ENCODE peak calls at places on chromosomes 3 and 15, in seven cellular contexts. A, O, I, H, V, T and C are unnamed samples. For H3K4me1, the result is how much of the 10 kb centered on the place peaks cover.

GRCh38 chr15:71780349-71780976 is 29.9 kb upstream of the NR2E3 start:
- DNase-seq in A (peak), O (no peak), I (no peak), H (peak), V (no peak), T (peak), C (no peak)

GRCh38 chr3:146814601-146815315 is 209.6 kb upstream of the PLSCR5 start:
- DNase-seq in A (peak), O (no peak), I (no peak), H (no peak), V (no peak), T (no peak), C (no peak)

GRCh38 chr3:180704532-180704931 is 25.2 kb upstream of the CCDC39 start:
- DNase-seq in A (no peak), O (no peak), I (no peak), H (no peak), V (no peak), T (no peak), C (no peak)

GRCh38 chr3:14127106-14127505 is 2.3 kb downstream of the TMEM43 start:
- DNase-seq in A (no peak), O (no peak), I (no peak), H (peak), V (no peak), T (no peak), C (no peak)

GRCh38 chr15:80026754-80027153 is 32.7 kb upstream of the ZFAND6 start:
- DNase-seq in A (no peak), O (no peak), I (no peak), H (no peak), V (no peak), T (no peak), C (no peak)

GRCh38 chr3:4462641-4463040 is 4.4 kb downstream of the SUMF1 start:
- DNase-seq in A (no peak), O (no peak), I (no peak), H (no peak), V (no peak), T (no peak), C (no peak)

GRCh38 chr3:25427155-25428002 is 684 bp upstream of the RARB start:
- DNase-seq in A (no peak), O (no peak), I (no peak), H (no peak), V (no peak), T (no peak), C (no peak)

GRCh38 chr15:43518073-43518761 is 809 bp downstream of the MAP1A start:
- DNase-seq in A (peak), O (peak), I (no peak), H (no peak), V (no peak), T (peak), C (no peak)

GRCh38 chr15:98667521-98668179 is 19.3 kb downstream of the IGF1R start:
- DNase-seq in A (no peak), O (peak), I (no peak), H (peak), V (no peak), T (peak), C (no peak)

GRCh38 chr3:99505200-99505599 is 133.2 kb upstream of the COL8A1 start:
- DNase-seq in A (no peak), O (no peak), I (no peak), H (no peak), V (no peak), T (no peak), C (no peak)

GRCh38 chr3:124351430-124352142 is 359.7 kb upstream of the ROPN1 start:
- DNase-seq in A (peak), O (peak), I (peak), H (peak), V (no peak), T (peak), C (no peak)

GRCh38 chr3:140859592-140860336 is 81.9 kb upstream of the SLC25A36 start:
- DNase-seq in A (no peak), O (no peak), I (no peak), H (no peak), V (no peak), T (no peak), C (no peak)

GRCh38 chr3:48405971-48406370 is 23.9 kb downstream of the PLXNB1 start:
- DNase-seq in A (no peak), O (no peak), I (no peak), H (no peak), V (no peak), T (no peak), C (no peak)

GRCh38 chr3:69684309-69684981 is 54.8 kb upstream of the MITF start:
- DNase-seq in A (no peak), O (no peak), I (no peak), H (no peak), V (no peak), T (no peak), C (no peak)

GRCh38 chr3:187698499-187699399 is 3.6 kb downstream of the RTP2 start:
- DNase-seq in A (no peak), O (no peak), I (no peak), H (no peak), V (no peak), T (no peak), C (no peak)

GRCh38 chr3:45979378-45979777 is 16.2 kb downstream of the FYCO1 start:
- DNase-seq in A (no peak), O (no peak), I (no peak), H (no peak), V (no peak), T (no peak), C (no peak)

GRCh38 chr3:24704496-24704895 is 209.8 kb upstream of the THRB start:
- DNase-seq in A (no peak), O (no peak), I (no peak), H (no peak), V (no peak), T (no peak), C (no peak)

GRCh38 chr15:47186071-47186470 is 531.2 kb upstream of the SEMA6D start:
- DNase-seq in A (no peak), O (no peak), I (no peak), H (no peak), V (no peak), T (no peak), C (no peak)

GRCh38 chr3:13262493-13263211 is 157.5 kb downstream of the NUP210 start:
- DNase-seq in A (no peak), O (no peak), I (no peak), H (no peak), V (no peak), T (peak), C (no peak)

GRCh38 chr3:52892625-52893311 is 4.6 kb downstream of the STIMATE start:
- DNase-seq in A (no peak), O (no peak), I (peak), H (no peak), V (no peak), T (no peak), C (no peak)

GRCh38 chr3:150094150-150094932 is 123.6 kb upstream of the PFN2 start:
- DNase-seq in A (peak), O (no peak), I (no peak), H (no peak), V (no peak), T (no peak), C (no peak)

GRCh38 chr15:55685292-55685691 is 57.7 kb downstream of the PRTG start:
- DNase-seq in A (peak), O (no peak), I (no peak), H (no peak), V (no peak), T (no peak), C (no peak)

GRCh38 chr3:55662683-55663082 is 175.6 kb upstream of the WNT5A start:
- DNase-seq in A (peak), O (no peak), I (no peak), H (no peak), V (no peak), T (no peak), C (no peak)

GRCh38 chr15:70286110-70286806 is 188.5 kb upstream of the TLE3 start:
- DNase-seq in A (no peak), O (no peak), I (peak), H (no peak), V (no peak), T (peak), C (no peak)

GRCh38 chr15:84791763-84792162 is 25.4 kb upstream of the ALPK3 start:
- DNase-seq in A (peak), O (no peak), I (no peak), H (no peak), V (no peak), T (no peak), C (no peak)

GRCh38 chr3:4524423-4524769 is 31.2 kb downstream of the ITPR1 start:
- DNase-seq in A (peak), O (no peak), I (no peak), H (no peak), V (no peak), T (no peak), C (no peak)

DNA sequence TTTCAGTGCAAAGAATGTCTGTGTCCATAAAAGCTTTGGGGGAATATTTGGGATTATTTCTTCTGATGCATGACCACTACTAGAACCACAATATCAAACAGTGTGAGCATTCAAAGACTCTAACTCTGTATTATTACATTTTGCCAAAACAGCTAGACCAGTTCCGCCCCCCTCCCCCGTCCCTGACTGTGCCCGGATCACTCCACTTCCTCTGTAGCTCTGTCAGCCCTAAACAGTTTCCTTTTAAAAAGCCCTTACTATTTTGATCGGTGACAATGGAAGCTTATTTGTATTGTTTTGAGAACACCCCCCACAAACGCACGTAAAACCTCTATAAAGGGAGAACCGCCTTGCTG is 36.6 kb upstream of the EPHB3 start:
- DNase-seq in A (no peak), O (no peak), I (no peak), H (no peak), V (no peak), T (no peak), C (no peak)
- H3K27ac ChIP-seq in A (no peak), O (peak), I (no peak), H (no peak), V (peak), T (no peak), C (peak)

GRCh38 chr3:120682095-120682681 is at the start of gene HGD:
- DNase-seq in A (peak), O (no peak), I (peak), H (no peak), V (no peak), T (peak), C (no peak)
- TF ChIP-seq POLR2A in A (no peak), O (no peak), I (peak), H (no peak), V (no peak), T (no peak), C (no peak)

GRCh38 chr15:89852342-89853005 is 37.8 kb upstream of the ANPEP start:
- DNase-seq in A (no peak), O (no peak), I (no peak), H (no peak), V (no peak), T (no peak), C (no peak)

GRCh38 chr15:89847101-89847500 is 32.4 kb upstream of the ANPEP start:
- DNase-seq in A (no peak), O (no peak), I (no peak), H (no peak), V (no peak), T (peak), C (no peak)

GRCh38 chr15:89855948-89856347 is 37.8 kb downstream of the AP3S2 start:
- DNase-seq in A (no peak), O (no peak), I (no peak), H (no peak), V (no peak), T (no peak), C (no peak)

GRCh38 chr15:89857673-89858072 is 36.1 kb downstream of the AP3S2 start:
- DNase-seq in A (no peak), O (no peak), I (peak), H (no peak), V (no peak), T (no peak), C (no peak)

DNA sequence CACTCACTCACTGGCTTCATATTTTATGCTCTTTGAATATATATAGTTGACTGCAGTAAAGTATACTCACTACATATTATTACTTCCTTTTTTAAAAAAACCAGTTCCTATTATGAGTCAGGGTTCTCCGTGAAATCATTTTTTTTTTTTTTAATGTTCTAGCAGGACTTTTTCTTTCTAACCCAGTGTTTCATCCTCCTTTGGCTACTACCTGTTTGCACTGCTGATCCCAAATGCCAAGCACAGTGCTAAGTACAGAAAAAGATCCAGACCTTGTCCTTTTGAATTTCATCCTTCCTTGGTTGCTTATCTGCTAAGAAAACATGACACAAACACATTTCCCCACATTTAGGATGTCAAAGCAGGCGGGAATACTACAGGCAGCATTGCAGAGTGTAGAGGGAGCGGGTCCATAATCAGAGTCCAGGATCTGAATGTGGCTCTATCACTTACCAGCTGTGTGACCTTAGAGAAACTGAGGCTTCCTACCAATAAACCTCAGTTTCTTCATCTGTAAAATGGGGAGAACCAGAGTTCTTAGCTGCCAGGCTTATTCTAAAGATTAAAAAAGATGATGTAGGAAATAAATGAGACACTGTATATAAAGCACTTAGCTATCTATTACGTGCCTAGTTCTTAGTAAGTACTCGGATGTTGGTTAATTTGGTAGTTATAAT is 37.2 kb upstream of the ANPEP start:
- DNase-seq in A (no peak), O (no peak), I (no peak), H (no peak), V (no peak), T (no peak), C (no peak)
- H3K4me1 ChIP-seq in A (under half), O (under half), I (under half), H (under half), V (under half), T (under half), C (under half)

GRCh38 chr3:167742338-167742737 is 6.8 kb downstream of the SERPINI1 start:
- DNase-seq in A (no peak), O (no peak), I (no peak), H (no peak), V (no peak), T (no peak), C (no peak)

GRCh38 chr3:167740961-167741587 is 5.6 kb downstream of the SERPINI1 start:
- DNase-seq in A (peak), O (no peak), I (peak), H (peak), V (no peak), T (peak), C (no peak)

GRCh38 chr3:167749209-167749608 is 13.7 kb downstream of the SERPINI1 start:
- DNase-seq in A (no peak), O (no peak), I (no peak), H (no peak), V (no peak), T (no peak), C (no peak)

GRCh38 chr3:167739190-167739589 is 3.7 kb downstream of the SERPINI1 start:
- DNase-seq in A (no peak), O (no peak), I (no peak), H (no peak), V (no peak), T (no peak), C (no peak)

GRCh38 chr3:167743799-167744198 is 8.3 kb downstream of the SERPINI1 start:
- DNase-seq in A (peak), O (no peak), I (no peak), H (no peak), V (no peak), T (no peak), C (no peak)
- H3K27ac ChIP-seq in A (no peak), O (no peak), I (no peak), H (no peak), V (no peak), T (no peak), C (no peak)

GRCh38 chr3:127065561-127066270 is 82.8 kb downstream of the PLXNA1 start:
- DNase-seq in A (no peak), O (no peak), I (no peak), H (no peak), V (no peak), T (no peak), C (no peak)

GRCh38 chr3:127068111-127068810 is 85.3 kb downstream of the PLXNA1 start:
- DNase-seq in A (no peak), O (no peak), I (no peak), H (no peak), V (no peak), T (no peak), C (no peak)

GRCh38 chr3:127068871-127069270 is 86.0 kb downstream of the PLXNA1 start:
- DNase-seq in A (no peak), O (no peak), I (no peak), H (no peak), V (no peak), T (no peak), C (no peak)

GRCh38 chr3:127066635-127067034 is 83.7 kb downstream of the PLXNA1 start:
- DNase-seq in A (no peak), O (no peak), I (no peak), H (no peak), V (no peak), T (no peak), C (no peak)

GRCh38 chr3:127067116-127067910 is 84.4 kb downstream of the PLXNA1 start:
- DNase-seq in A (no peak), O (no peak), I (no peak), H (no peak), V (no peak), T (peak), C (no peak)
- TF ChIP-seq POLR2A in A (no peak), O (no peak), I (no peak), H (no peak), V (no peak), T (no peak), C (no peak)

DNA sequence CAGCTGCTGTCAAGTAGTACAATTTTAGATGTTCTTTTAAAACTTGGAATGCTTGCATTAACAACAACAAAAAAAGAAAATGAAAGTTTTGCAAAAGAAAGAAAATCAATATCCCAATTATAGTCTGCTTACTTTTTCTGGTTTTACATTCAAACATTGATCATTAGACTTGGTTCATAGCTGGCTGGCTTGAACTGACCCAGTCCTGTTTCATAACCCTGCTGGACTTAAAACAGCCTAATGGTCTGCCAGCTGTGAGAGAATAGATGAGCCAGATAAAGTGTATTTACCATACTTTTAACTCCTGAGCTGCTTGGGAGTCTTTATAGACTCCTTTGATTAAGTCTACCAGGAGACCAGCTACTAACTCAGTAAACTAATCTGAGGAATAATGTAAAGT is 59.2 kb downstream of the PIAS1 start:
- DNase-seq in A (peak), O (no peak), I (no peak), H (no peak), V (no peak), T (no peak), C (no peak)
- H3K4me1 ChIP-seq in A (under half), O (under half), I (under half), H (under half), V (under half), T (under half), C (under half)